ENCODE peak calls at places on chromosomes 6 and 20, in six cellular contexts. One of them, this sample, is unnamed.

GRCh38 chr6:35177586-35177985 is 36.2 kb upstream of the SCUBE3 start:
- DNase-seq in LHCN-M2: no peak
- DNase-seq in H4: no peak
- DNase-seq in stomach: no peak
- DNase-seq in T-helper 2 cell: no peak
- DNase-seq in omental fat pad: no peak
- DNase-seq in this sample: no peak

GRCh38 chr6:80181352-80182081 is 75.0 kb downstream of the BCKDHB start:
- DNase-seq in T-helper 2 cell: no peak
- DNase-seq in H4: no peak
- DNase-seq in stomach: no peak
- DNase-seq in LHCN-M2: no peak
- DNase-seq in omental fat pad: no peak
- DNase-seq in this sample: peak

GRCh38 chr20:46646659-46647380 is 4.4 kb downstream of the SLC13A3 start:
- DNase-seq in LHCN-M2: no peak
- DNase-seq in T-helper 2 cell: no peak
- DNase-seq in stomach: no peak
- DNase-seq in H4: no peak
- DNase-seq in omental fat pad: no peak
- DNase-seq in this sample: no peak

GRCh38 chr6:105069821-105070445 is 109.9 kb downstream of the POPDC3 start:
- DNase-seq in LHCN-M2: peak
- DNase-seq in omental fat pad: no peak
- DNase-seq in H4: no peak
- DNase-seq in T-helper 2 cell: no peak
- DNase-seq in stomach: no peak
- DNase-seq in this sample: no peak

GRCh38 chr6:35096129-35096852 is 44.8 kb downstream of the TCP11 start:
- DNase-seq in LHCN-M2: peak
- DNase-seq in H4: peak
- DNase-seq in stomach: no peak
- DNase-seq in omental fat pad: no peak
- DNase-seq in T-helper 2 cell: no peak
- DNase-seq in this sample: peak

GRCh38 chr20:56676001-56676400 is 46.9 kb downstream of the TFAP2C start:
- DNase-seq in H4: no peak
- DNase-seq in T-helper 2 cell: no peak
- DNase-seq in LHCN-M2: no peak
- DNase-seq in omental fat pad: no peak
- DNase-seq in stomach: no peak
- DNase-seq in this sample: no peak

GRCh38 chr20:59665656-59666555 is 61.6 kb downstream of the PHACTR3 start:
- DNase-seq in stomach: no peak
- DNase-seq in T-helper 2 cell: no peak
- DNase-seq in LHCN-M2: no peak
- DNase-seq in H4: no peak
- DNase-seq in omental fat pad: no peak
- DNase-seq in this sample: no peak

GRCh38 chr6:129490551-129491245 is 219.3 kb downstream of the ARHGAP18 start:
- DNase-seq in LHCN-M2: peak
- DNase-seq in omental fat pad: no peak
- DNase-seq in T-helper 2 cell: peak
- DNase-seq in stomach: no peak
- DNase-seq in H4: peak
- DNase-seq in this sample: no peak

GRCh38 chr6:31094389-31094881 is 17.9 kb downstream of the C6orf15 start:
- DNase-seq in T-helper 2 cell: peak
- DNase-seq in stomach: no peak
- DNase-seq in LHCN-M2: no peak
- DNase-seq in H4: peak
- DNase-seq in omental fat pad: no peak
- DNase-seq in this sample: no peak

GRCh38 chr20:49712918-49713778 is 530 bp downstream of the B4GALT5 start:
- DNase-seq in T-helper 2 cell: no peak
- DNase-seq in LHCN-M2: peak
- DNase-seq in omental fat pad: peak
- DNase-seq in stomach: peak
- DNase-seq in H4: no peak
- DNase-seq in this sample: peak

GRCh38 chr6:2038096-2038495 is 207.3 kb downstream of the GMDS start:
- DNase-seq in LHCN-M2: no peak
- DNase-seq in H4: peak
- DNase-seq in T-helper 2 cell: peak
- DNase-seq in omental fat pad: no peak
- DNase-seq in stomach: peak
- DNase-seq in this sample: no peak

GRCh38 chr20:52321396-52321795 is 129.8 kb upstream of the ZFP64 start:
- DNase-seq in LHCN-M2: no peak
- DNase-seq in H4: no peak
- DNase-seq in omental fat pad: no peak
- DNase-seq in T-helper 2 cell: no peak
- DNase-seq in stomach: no peak
- DNase-seq in this sample: no peak

GRCh38 chr20:19646963-19647362 is 111.1 kb upstream of the RIN2 start:
- DNase-seq in T-helper 2 cell: no peak
- DNase-seq in omental fat pad: no peak
- DNase-seq in H4: no peak
- DNase-seq in stomach: no peak
- DNase-seq in LHCN-M2: no peak
- DNase-seq in this sample: no peak

GRCh38 chr6:53119349-53119748 is 29.3 kb downstream of the GCM1 start:
- DNase-seq in T-helper 2 cell: no peak
- DNase-seq in LHCN-M2: peak
- DNase-seq in stomach: no peak
- DNase-seq in omental fat pad: no peak
- DNase-seq in H4: peak
- DNase-seq in this sample: no peak

GRCh38 chr6:26251354-26252081 is 113.5 kb upstream of the BTN3A2 start:
- DNase-seq in H4: peak
- DNase-seq in T-helper 2 cell: peak
- DNase-seq in omental fat pad: no peak
- DNase-seq in LHCN-M2: peak
- DNase-seq in stomach: peak
- DNase-seq in this sample: peak

GRCh38 chr20:18739785-18740184 is 73.8 kb upstream of the SCP2D1 start:
- DNase-seq in omental fat pad: no peak
- DNase-seq in LHCN-M2: peak
- DNase-seq in H4: no peak
- DNase-seq in T-helper 2 cell: no peak
- DNase-seq in stomach: no peak
- DNase-seq in this sample: no peak

GRCh38 chr6:147065786-147066185 is 138.4 kb upstream of the STXBP5 start:
- DNase-seq in stomach: no peak
- DNase-seq in T-helper 2 cell: no peak
- DNase-seq in LHCN-M2: no peak
- DNase-seq in omental fat pad: no peak
- DNase-seq in H4: peak
- DNase-seq in this sample: no peak

GRCh38 chr20:37404461-37404881 is 58.5 kb downstream of the SRC start:
- DNase-seq in omental fat pad: no peak
- DNase-seq in stomach: no peak
- DNase-seq in H4: no peak
- DNase-seq in T-helper 2 cell: no peak
- DNase-seq in LHCN-M2: no peak
- DNase-seq in this sample: no peak

GRCh38 chr6:20751293-20751946 is 217.2 kb downstream of the CDKAL1 start:
- DNase-seq in stomach: no peak
- DNase-seq in LHCN-M2: peak
- DNase-seq in H4: peak
- DNase-seq in T-helper 2 cell: no peak
- DNase-seq in omental fat pad: no peak
- DNase-seq in this sample: no peak

GRCh38 chr6:159169557-159170332 is 545 bp downstream of the FNDC1 start:
- DNase-seq in T-helper 2 cell: no peak
- DNase-seq in stomach: no peak
- DNase-seq in LHCN-M2: no peak
- DNase-seq in H4: peak
- DNase-seq in omental fat pad: no peak
- DNase-seq in this sample: no peak

GRCh38 chr6:8131265-8131897 is 29.0 kb upstream of the EEF1E1 start:
- DNase-seq in stomach: peak
- DNase-seq in omental fat pad: no peak
- DNase-seq in H4: peak
- DNase-seq in LHCN-M2: peak
- DNase-seq in T-helper 2 cell: no peak
- DNase-seq in this sample: peak

GRCh38 chr6:89290401-89291155 is 24.5 kb downstream of the GABRR2 start:
- DNase-seq in H4: no peak
- DNase-seq in stomach: no peak
- DNase-seq in T-helper 2 cell: no peak
- DNase-seq in LHCN-M2: no peak
- DNase-seq in omental fat pad: no peak
- DNase-seq in this sample: peak

GRCh38 chr6:3870528-3870925 is 21.4 kb downstream of the FAM50B start:
- DNase-seq in stomach: no peak
- DNase-seq in H4: no peak
- DNase-seq in T-helper 2 cell: no peak
- DNase-seq in LHCN-M2: no peak
- DNase-seq in omental fat pad: no peak
- DNase-seq in this sample: no peak

GRCh38 chr6:34475167-34476047 is 9.5 kb downstream of the PACSIN1 start:
- DNase-seq in H4: peak
- DNase-seq in T-helper 2 cell: no peak
- DNase-seq in LHCN-M2: no peak
- DNase-seq in stomach: no peak
- DNase-seq in omental fat pad: no peak
- DNase-seq in this sample: no peak

GRCh38 chr6:111113731-111114438 is 26.6 kb downstream of the SLC16A10 start:
- DNase-seq in omental fat pad: no peak
- DNase-seq in H4: peak
- DNase-seq in LHCN-M2: peak
- DNase-seq in stomach: peak
- DNase-seq in T-helper 2 cell: no peak
- DNase-seq in this sample: no peak

GRCh38 chr6:132961610-132962009 is 147.2 kb downstream of the RPS12 start:
- DNase-seq in stomach: no peak
- DNase-seq in LHCN-M2: no peak
- DNase-seq in omental fat pad: no peak
- DNase-seq in H4: no peak
- DNase-seq in T-helper 2 cell: no peak
- DNase-seq in this sample: no peak

GRCh38 chr20:61748376-61748775 is 317.3 kb downstream of the TAF4 start:
- DNase-seq in omental fat pad: no peak
- DNase-seq in T-helper 2 cell: no peak
- DNase-seq in LHCN-M2: peak
- DNase-seq in stomach: no peak
- DNase-seq in H4: no peak
- DNase-seq in this sample: no peak

GRCh38 chr6:90237350-90237990 is 59.2 kb downstream of the BACH2 start:
- DNase-seq in T-helper 2 cell: no peak
- DNase-seq in H4: no peak
- DNase-seq in omental fat pad: no peak
- DNase-seq in LHCN-M2: no peak
- DNase-seq in stomach: no peak
- DNase-seq in this sample: no peak

GRCh38 chr6:136643850-136644596 is 93.8 kb upstream of the MAP7 start:
- DNase-seq in omental fat pad: peak
- DNase-seq in LHCN-M2: peak
- DNase-seq in T-helper 2 cell: peak
- DNase-seq in stomach: peak
- DNase-seq in H4: peak
- DNase-seq in this sample: peak

GRCh38 chr6:158026901-158027589 is 45.4 kb downstream of the SYNJ2 start:
- DNase-seq in T-helper 2 cell: no peak
- DNase-seq in omental fat pad: no peak
- DNase-seq in H4: no peak
- DNase-seq in LHCN-M2: no peak
- DNase-seq in stomach: no peak
- DNase-seq in this sample: no peak

GRCh38 chr6:134510121-134510520 is 192.2 kb upstream of the SGK1 start:
- DNase-seq in stomach: no peak
- DNase-seq in LHCN-M2: no peak
- DNase-seq in T-helper 2 cell: no peak
- DNase-seq in H4: no peak
- DNase-seq in omental fat pad: no peak
- DNase-seq in this sample: no peak

GRCh38 chr6:12258191-12258590 is 32.0 kb upstream of the EDN1 start:
- DNase-seq in LHCN-M2: no peak
- DNase-seq in H4: no peak
- DNase-seq in T-helper 2 cell: no peak
- DNase-seq in omental fat pad: no peak
- DNase-seq in stomach: no peak
- DNase-seq in this sample: no peak

GRCh38 chr6:127297502-127298070 is 30.9 kb downstream of the RNF146 start:
- DNase-seq in T-helper 2 cell: no peak
- DNase-seq in LHCN-M2: no peak
- DNase-seq in omental fat pad: no peak
- DNase-seq in H4: no peak
- DNase-seq in stomach: no peak
- DNase-seq in this sample: no peak

GRCh38 chr20:46246527-46246926 is 61.8 kb downstream of the CDH22 start:
- DNase-seq in LHCN-M2: no peak
- DNase-seq in omental fat pad: no peak
- DNase-seq in H4: no peak
- DNase-seq in T-helper 2 cell: peak
- DNase-seq in stomach: no peak
- DNase-seq in this sample: no peak

GRCh38 chr20:17957505-17958325 is 10.9 kb downstream of the SNX5 start:
- DNase-seq in stomach: no peak
- DNase-seq in H4: no peak
- DNase-seq in T-helper 2 cell: no peak
- DNase-seq in omental fat pad: no peak
- DNase-seq in LHCN-M2: no peak
- DNase-seq in this sample: no peak

GRCh38 chr20:51506527-51507356 is 35.8 kb downstream of the NFATC2 start:
- DNase-seq in H4: no peak
- DNase-seq in T-helper 2 cell: no peak
- DNase-seq in omental fat pad: no peak
- DNase-seq in stomach: no peak
- DNase-seq in LHCN-M2: no peak
- DNase-seq in this sample: no peak

This sample was measured in SHP77.